ENCODE peak calls at places on chromosomes 5 and 9, in six cellular contexts. N is brain microvascular endothelial cell, Z is AG10803, Y is kidney, X is WERI-Rb-1, R is endodermal cell. L is an unnamed sample.

GRCh38 chr9:82271099-82271498 is 282.5 kb downstream of the SPATA31D1 start:
- DNase-seq in N (peak; percentile 7), Z (peak; percentile 99), Y (no peak), X (no peak), R (no peak), L (no peak)

GRCh38 chr5:173001229-173001841 is 17.8 kb downstream of the ATP6V0E1 start:
- DNase-seq in N (no peak), Z (no peak), Y (no peak), X (no peak), R (no peak), L (no peak)

GRCh38 chr5:159971931-159972461 is 36.9 kb upstream of the TTC1 start:
- DNase-seq in N (no peak), Z (no peak), Y (peak; percentile 75), X (peak; percentile 47), R (peak; percentile 78), L (no peak)

GRCh38 chr9:124467410-124468060 is 17.3 kb downstream of the ADGRD2 start:
- DNase-seq in N (no peak), Z (no peak), Y (peak; percentile 61), X (no peak), R (no peak), L (peak; percentile 72)

GRCh38 chr9:123069010-123069481 is 35.6 kb downstream of the GPR21 start:
- DNase-seq in N (peak; percentile 78), Z (peak; percentile 99), Y (no peak), X (no peak), R (no peak), L (no peak)

GRCh38 chr5:99243111-99243510 is 314.3 kb upstream of the CHD1 start:
- DNase-seq in N (no peak), Z (no peak), Y (no peak), X (no peak), R (no peak), L (no peak)

GRCh38 chr5:136840601-136841000 is 475.3 kb upstream of the TRPC7 start:
- DNase-seq in N (no peak), Z (no peak), Y (no peak), X (no peak), R (no peak), L (no peak)

GRCh38 chr5:127696688-127697087 is 6.5 kb upstream of the CCDC192 start:
- DNase-seq in N (peak; percentile 81), Z (peak; percentile 59), Y (no peak), X (no peak), R (no peak), L (no peak)

GRCh38 chr9:82781965-82782392 is 281.0 kb downstream of the RASEF start:
- DNase-seq in N (no peak), Z (no peak), Y (no peak), X (no peak), R (no peak), L (no peak)

GRCh38 chr5:57495688-57496087 is 13.1 kb upstream of the ACTBL2 start:
- DNase-seq in N (no peak), Z (no peak), Y (no peak), X (no peak), R (no peak), L (no peak)

GRCh38 chr5:139140631-139141071 is 57.5 kb downstream of the SIL1 start:
- DNase-seq in N (no peak), Z (peak; percentile 81), Y (no peak), X (no peak), R (no peak), L (no peak)

GRCh38 chr5:148808864-148809642 is 17.4 kb upstream of the ADRB2 start:
- DNase-seq in N (no peak), Z (no peak), Y (no peak), X (peak; percentile 47), R (no peak), L (no peak)

GRCh38 chr9:38620483-38621433 is at the start of gene ANKRD18A:
- DNase-seq in N (peak; percentile 49), Z (peak; percentile 30), Y (peak; percentile 94), X (peak; percentile 93), R (peak; percentile 98), L (peak; percentile 93)

GRCh38 chr9:114271556-114272510 is 51.1 kb upstream of the ORM1 start:
- DNase-seq in N (no peak), Z (peak; percentile 70), Y (peak; percentile 69), X (peak; percentile 90), R (peak; percentile 82), L (peak; percentile 90)
- TF ChIP-seq CTCF in N (peak; percentile 70), Z (peak; percentile 48), Y (peak; percentile 22), X (peak; percentile 84), R (peak; percentile 63), L (peak; percentile 70)

DNA sequence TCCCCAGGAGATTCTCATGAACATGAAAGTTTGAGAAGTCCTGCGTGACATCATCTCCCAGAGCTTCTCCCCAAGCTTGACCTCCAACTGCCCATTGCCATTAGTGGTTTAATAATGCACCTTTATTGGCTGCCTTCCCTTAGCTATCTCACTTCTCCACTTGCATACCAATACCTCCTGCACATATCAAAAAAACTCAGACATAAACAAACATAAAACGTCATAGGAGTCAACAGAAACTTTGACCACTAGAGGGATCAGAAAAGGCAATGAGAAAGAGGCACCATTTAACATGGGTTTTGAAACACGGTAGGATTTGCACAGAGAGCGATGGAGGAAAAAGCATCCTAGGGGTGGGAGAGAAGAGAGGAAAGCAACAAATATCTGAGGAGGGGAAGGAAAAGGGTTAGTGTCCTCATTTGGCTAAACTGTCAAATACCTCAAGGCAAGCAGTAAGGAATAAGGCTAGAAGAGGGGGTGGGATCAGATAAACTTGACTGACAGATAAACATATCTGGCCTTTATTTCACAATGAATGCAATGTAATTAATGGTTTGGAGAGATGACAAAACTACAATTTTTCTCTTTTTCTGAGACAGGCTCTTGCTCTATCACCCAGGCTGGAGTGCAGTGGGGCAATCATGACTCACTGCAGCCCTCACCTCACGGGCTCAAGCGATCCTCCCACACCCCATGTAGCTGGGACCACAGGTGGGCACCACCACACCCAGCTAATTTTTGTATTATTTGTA is 27.0 kb downstream of the GNAQ start:
- DNase-seq in N (no peak), Z (no peak), Y (no peak), X (no peak), R (no peak), L (no peak)
- TF ChIP-seq CTCF in N (peak; percentile 34), Z (peak; percentile 27), Y (no peak), X (no peak), R (peak; percentile 61), L (peak; percentile 61)

GRCh38 chr9:75185585-75186170 is 97.4 kb downstream of the OSTF1 start:
- DNase-seq in N (peak; percentile 40), Z (peak; percentile 30), Y (no peak), X (peak; percentile 69), R (peak; percentile 84), L (no peak)
- TF ChIP-seq CTCF in N (peak; percentile 87), Z (peak; percentile 63), Y (peak; percentile 52), X (peak; percentile 84), R (peak; percentile 90), L (peak; percentile 78)

DNA sequence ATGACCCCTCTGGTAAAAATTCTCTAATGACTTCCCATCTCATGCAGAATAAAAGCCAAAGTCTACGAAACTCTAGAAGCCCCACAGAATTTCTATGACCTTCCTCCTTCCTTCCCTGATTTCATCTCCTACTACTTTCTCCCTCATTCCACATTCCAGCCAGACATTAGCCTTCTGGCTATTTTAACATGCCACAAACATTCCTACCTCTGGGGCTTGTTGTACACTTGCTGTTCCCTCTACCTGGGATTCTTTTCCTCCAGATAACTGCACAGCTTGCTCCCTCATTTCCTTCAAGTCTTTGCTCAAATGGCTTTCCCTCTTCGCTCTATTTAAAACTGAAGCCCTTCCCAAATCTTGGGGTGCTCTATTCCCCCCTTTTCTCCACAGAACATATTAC is 60.1 kb downstream of the FBXW11 start:
- DNase-seq in N (no peak), Z (no peak), Y (no peak), X (no peak), R (no peak), L (no peak)
- TF ChIP-seq CTCF in N (no peak), Z (peak; percentile 13), Y (no peak), X (no peak), R (peak; percentile 59), L (peak; percentile 28)

GRCh38 chr5:129698661-129699060 is 49.2 kb upstream of the MINAR2 start:
- DNase-seq in N (no peak), Z (no peak), Y (no peak), X (no peak), R (no peak), L (no peak)
- TF ChIP-seq CTCF in N (peak; percentile 44), Z (no peak), Y (no peak), X (no peak), R (peak; percentile 57), L (no peak)

GRCh38 chr9:35563791-35564197 is 41.3 kb upstream of the TESK1 start:
- DNase-seq in N (no peak), Z (peak; percentile 24), Y (peak; percentile 78), X (peak; percentile 40), R (peak; percentile 65), L (no peak)

GRCh38 chr9:35569206-35569605 is 35.9 kb upstream of the TESK1 start:
- DNase-seq in N (no peak), Z (no peak), Y (no peak), X (no peak), R (no peak), L (no peak)

GRCh38 chr9:35564658-35565061 is 40.4 kb upstream of the TESK1 start:
- DNase-seq in N (no peak), Z (peak; percentile 64), Y (no peak), X (no peak), R (no peak), L (no peak)

GRCh38 chr9:35568196-35568595 is 36.9 kb upstream of the TESK1 start:
- DNase-seq in N (no peak), Z (peak; percentile 29), Y (no peak), X (no peak), R (no peak), L (no peak)

DNA sequence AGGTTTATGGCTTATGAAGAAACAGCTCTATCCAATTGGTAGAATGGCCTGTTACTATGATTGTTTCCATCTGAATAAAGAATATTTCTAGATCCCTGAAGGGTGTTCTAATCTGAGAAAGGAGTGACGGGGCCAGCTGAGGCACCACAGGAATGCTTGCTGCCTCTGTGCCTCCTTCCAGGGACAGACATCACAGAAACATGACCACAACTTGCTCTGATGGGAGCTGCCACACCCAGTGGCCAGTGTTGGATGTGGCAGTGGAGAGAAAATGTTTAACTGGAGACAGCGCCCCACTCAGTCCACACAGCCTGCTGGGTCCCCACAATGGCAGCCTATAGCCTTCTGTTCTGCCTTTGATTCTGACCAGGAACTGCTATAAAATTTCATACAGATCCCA is 38.6 kb upstream of the TESK1 start:
- DNase-seq in N (peak; percentile 40), Z (peak; percentile 81), Y (no peak), X (no peak), R (no peak), L (no peak)
- TF ChIP-seq CTCF in N (peak; percentile 18), Z (peak; percentile 43), Y (no peak), X (peak; percentile 44), R (peak; percentile 24), L (peak; percentile 49)

L was measured in chondrocyte.